ENCODE peak calls at places on chromosomes 2 and 18, in six cellular contexts. I is cardiac muscle cell; B is uterus; J is tibial artery; D is CD8-positive, alpha-beta T cell; H is MM.1S. C is an unnamed sample. For H3K4me1 and H3K9me3, the result is how much of the 10 kb centered on the place peaks cover.

GRCh38 chr2:2324565-2325101 is 6.4 kb downstream of the MYT1L start:
- DNase-seq in H (no peak), B (no peak), J (no peak), I (no peak), D (no peak), C (no peak)

GRCh38 chr2:65261676-65262075 is 34.0 kb downstream of the ACTR2 start:
- DNase-seq in D (no peak), J (no peak), H (no peak), B (no peak), I (no peak), C (no peak)

GRCh38 chr2:61722311-61722710 is 131.5 kb downstream of the FAM161A start:
- DNase-seq in B (no peak), H (no peak), D (no peak), I (no peak), J (no peak), C (no peak)

GRCh38 chr2:54374965-54375364 is 81.2 kb upstream of the SPTBN1 start:
- DNase-seq in B (no peak), I (no peak), H (no peak), D (no peak), J (no peak), C (no peak)

GRCh38 chr2:192687000-192687399 is 492.3 kb upstream of the TMEFF2 start:
- DNase-seq in B (no peak), J (no peak), I (no peak), D (no peak), H (no peak), C (no peak)

GRCh38 chr2:24543252-24543651 is 52.2 kb downstream of the NCOA1 start:
- DNase-seq in J (no peak), B (no peak), D (no peak), I (no peak), H (no peak), C (no peak)

GRCh38 chr2:140597836-140598235 is 1533.0 kb downstream of the LRP1B start:
- DNase-seq in I (no peak), D (no peak), H (no peak), J (no peak), B (no peak), C (no peak)

GRCh38 chr2:55239656-55240222 is 7.3 kb downstream of the RPS27A start:
- DNase-seq in B (no peak), H (no peak), I (no peak), D (no peak), J (no peak), C (no peak)

GRCh38 chr2:57809230-57809629 is 237.4 kb upstream of the VRK2 start:
- DNase-seq in D (no peak), I (no peak), H (peak), B (no peak), J (no peak), C (no peak)
- H3K27ac ChIP-seq in D (no peak), I (no peak), H (no peak), B (no peak), J (no peak), C (no peak)

GRCh38 chr2:159157361-159158045 is 129.0 kb downstream of the WDSUB1 start:
- DNase-seq in B (no peak), D (no peak), H (no peak), J (no peak), I (no peak), C (no peak)
- H3K4me1 ChIP-seq in B (under half), D (under half), H (under half), J (under half), I (under half), C (under half)

DNA sequence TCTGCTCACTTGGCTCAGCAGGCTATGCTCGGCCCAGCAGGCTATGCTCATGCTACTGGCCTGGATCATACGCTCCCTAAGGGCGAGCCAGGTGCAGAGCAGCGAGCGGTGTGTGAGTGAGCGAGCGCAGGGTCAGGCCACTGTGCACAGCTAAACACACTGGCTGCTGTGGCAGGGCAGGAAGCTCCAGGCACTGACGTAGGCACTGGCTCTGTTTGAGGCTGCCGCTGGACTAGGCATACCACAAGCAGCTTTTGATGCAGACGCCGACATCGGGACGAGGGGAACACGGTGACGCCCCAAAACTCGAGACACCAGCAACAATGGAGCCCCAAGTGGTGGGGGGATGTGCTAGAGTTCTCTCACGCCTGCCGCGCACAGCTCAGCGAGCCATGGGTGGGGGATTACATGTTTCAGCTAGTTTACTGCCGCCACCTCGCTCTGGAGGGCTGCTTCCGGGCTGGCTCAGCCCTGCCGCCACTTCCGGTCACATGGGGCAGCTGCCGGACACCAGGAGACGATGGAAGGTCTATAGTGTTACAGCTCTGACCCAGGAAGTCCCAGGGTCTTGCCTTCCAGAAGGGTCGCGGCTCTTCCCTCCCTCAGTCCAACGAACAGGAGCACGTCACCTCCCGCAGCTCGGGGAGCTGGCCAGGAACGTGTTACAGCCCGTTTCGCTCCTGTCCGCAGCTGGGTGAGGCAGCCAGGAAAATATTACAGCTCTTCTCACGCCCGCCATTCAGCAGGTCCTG is 1176.9 kb upstream of the LRRTM1 start:
- DNase-seq in B (no peak), D (no peak), H (no peak), J (no peak), I (peak), C (no peak)
- H3K9me3 ChIP-seq in B (under half), D (under half), H (under half), J (under half), I (under half), C (under half)

DNA sequence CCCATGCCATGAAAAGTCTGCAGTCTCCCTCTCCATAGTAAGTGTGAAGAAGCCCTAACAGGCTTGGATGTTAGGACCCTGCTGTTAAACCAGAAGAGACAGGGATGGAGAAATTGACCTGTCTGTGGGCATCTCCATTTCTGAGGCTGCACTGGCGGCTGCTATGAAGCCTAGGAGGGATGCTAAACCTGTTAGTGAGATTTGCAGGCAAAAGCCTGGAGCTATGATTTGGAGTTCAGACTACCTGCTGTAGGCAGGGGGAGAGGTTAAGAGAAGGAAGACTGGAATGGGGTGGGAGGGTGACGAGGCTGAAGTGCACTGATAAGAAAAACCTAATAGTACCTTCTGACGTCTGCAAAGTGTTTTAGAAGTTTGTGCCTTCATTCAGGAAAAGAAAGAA is 98.7 kb upstream of the PKDCC start:
- DNase-seq in I (no peak), B (no peak), D (no peak), J (no peak), H (no peak), C (no peak)
- H3K27ac ChIP-seq in I (peak), B (no peak), D (no peak), J (no peak), H (no peak), C (no peak)

GRCh38 chr2:36965196-36965595 is 1.1 kb downstream of the STRN start:
- DNase-seq in B (no peak), H (no peak), I (peak), D (no peak), J (no peak), C (no peak)
- H3K4me1 ChIP-seq in B (under half), H (under half), I (under half), D (under half), J (under half), C (under half)

DNA sequence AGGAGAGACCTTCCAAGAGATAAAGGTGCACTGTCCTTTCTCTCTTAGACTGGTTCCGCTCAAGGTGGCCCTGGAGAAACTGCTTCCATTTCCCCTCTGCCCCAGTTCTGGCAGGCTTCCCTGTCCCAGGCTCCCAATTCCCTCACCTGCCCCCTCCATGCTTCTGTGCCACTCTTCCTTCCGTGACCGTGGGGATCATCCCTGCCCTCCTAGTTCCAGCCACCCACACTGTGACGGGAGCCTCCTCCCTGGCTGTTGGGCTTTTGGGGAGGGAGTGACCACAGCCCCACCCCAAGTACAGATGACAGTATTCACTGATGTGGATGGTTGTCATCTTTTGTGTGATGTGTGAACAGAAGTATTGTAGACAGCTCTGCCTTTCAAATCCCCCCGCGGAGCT is 2.8 kb downstream of the IMPA2 start:
- DNase-seq in I (no peak), H (no peak), B (no peak), D (no peak), J (peak), C (no peak)
- H3K9me3 ChIP-seq in I (under half), H (under half), B (under half), D (under half), J (under half), C (under half)

DNA sequence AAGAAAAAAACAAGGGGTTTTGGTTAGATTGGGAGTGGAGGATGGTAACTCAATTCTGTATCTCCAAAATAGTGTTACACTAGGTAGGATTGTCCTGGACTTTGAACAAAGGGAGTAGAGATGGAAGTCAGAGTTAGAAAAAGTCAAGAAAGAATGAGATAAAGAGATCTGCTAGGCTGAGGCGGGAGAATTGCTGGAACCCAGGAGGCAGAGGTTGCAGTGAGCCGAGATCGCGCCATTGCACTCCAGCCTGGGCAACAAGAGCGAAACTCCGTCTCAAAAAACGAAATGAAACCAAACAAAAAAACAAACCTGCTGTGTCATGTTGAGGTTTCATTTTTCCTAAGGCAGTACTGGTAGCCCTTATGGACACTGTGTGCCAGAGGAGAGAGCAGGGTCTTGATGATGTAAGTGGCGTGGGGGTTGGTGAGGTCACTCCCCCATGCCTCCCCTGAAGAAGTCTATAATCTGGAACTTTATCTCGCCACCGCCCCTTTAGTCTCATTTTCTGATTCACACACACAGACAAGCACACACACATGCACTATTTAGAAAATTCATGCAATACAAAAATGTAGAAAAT is 10.5 kb downstream of the DRC1 start:
- DNase-seq in J (no peak), H (peak), I (peak), D (no peak), B (no peak), C (no peak)
- H3K27ac ChIP-seq in J (no peak), H (peak), I (no peak), D (no peak), B (no peak), C (no peak)